ENCODE peak calls at places on chromosomes 12 and 14, in four cellular contexts. P is AG09309, J is lung, L is PC-3. D is an unnamed sample.

GRCh38 chr14:93073833-93074769 is 41.6 kb downstream of the ITPK1 start:
- DNase-seq in P (no peak), J (peak; percentile 54), L (no peak), D (no peak)

GRCh38 chr12:32400114-32400672 is 835 bp downstream of the FGD4 start:
- DNase-seq in P (no peak), J (peak; percentile 31), L (peak; percentile 42), D (no peak)

GRCh38 chr12:77521458-77522115 is 309.1 kb upstream of the NAV3 start:
- DNase-seq in P (peak; percentile 31), J (no peak), L (no peak), D (no peak)

GRCh38 chr14:56650075-56650474 is 70.5 kb downstream of the TMEM260 start:
- DNase-seq in P (no peak), J (no peak), L (no peak), D (no peak)

GRCh38 chr12:13196302-13196921 is at the start of gene EMP1:
- DNase-seq in P (peak; percentile 99), J (peak; percentile 94), L (peak; percentile 98), D (peak; percentile 97)

GRCh38 chr12:75735853-75736252 is 224.4 kb upstream of the KRR1 start:
- DNase-seq in P (no peak), J (no peak), L (peak; percentile 48), D (no peak)

GRCh38 chr14:42550282-42550681 is 943.6 kb downstream of the LRFN5 start:
- DNase-seq in P (no peak), J (no peak), L (no peak), D (no peak)

GRCh38 chr12:581746-582145 is 81.5 kb downstream of the NINJ2 start:
- DNase-seq in P (no peak), J (no peak), L (no peak), D (no peak)

GRCh38 chr12:106724934-106725333 is 49.5 kb upstream of the RIC8B start:
- DNase-seq in P (no peak), J (no peak), L (no peak), D (no peak)

GRCh38 chr12:107515446-107515958 is 170.1 kb upstream of the PWP1 start:
- DNase-seq in P (peak; percentile 68), J (peak; percentile 57), L (peak; percentile 98), D (peak; percentile 82)

GRCh38 chr14:61537567-61538463 is 157.5 kb upstream of the HIF1A start:
- DNase-seq in P (peak; percentile 67), J (peak; percentile 73), L (peak; percentile 100), D (no peak)

GRCh38 chr14:59139324-59139723 is 49.1 kb upstream of the DAAM1 start:
- DNase-seq in P (no peak), J (no peak), L (no peak), D (no peak)

GRCh38 chr14:54343276-54344121 is 53.3 kb upstream of the CDKN3 start:
- DNase-seq in P (no peak), J (no peak), L (peak; percentile 78), D (no peak)

GRCh38 chr12:143964-144649 is 69.8 kb downstream of the SLC6A12 start:
- DNase-seq in P (no peak), J (no peak), L (peak; percentile 18), D (no peak)

GRCh38 chr14:38409081-38409705 is 153.3 kb upstream of the CLEC14A start:
- DNase-seq in P (no peak), J (no peak), L (no peak), D (no peak)

GRCh38 chr14:103296007-103296406 is 38.0 kb upstream of the EIF5 start:
- DNase-seq in P (no peak), J (no peak), L (peak; percentile 91), D (no peak)

GRCh38 chr12:52003591-52003990 is 3.2 kb upstream of the TAMALIN start:
- DNase-seq in P (no peak), J (no peak), L (no peak), D (no peak)

GRCh38 chr12:52005218-52005902 is 1.4 kb upstream of the TAMALIN start:
- DNase-seq in P (no peak), J (no peak), L (no peak), D (no peak)

GRCh38 chr12:52003016-52003550 is 3.7 kb upstream of the TAMALIN start:
- DNase-seq in P (no peak), J (no peak), L (no peak), D (no peak)

GRCh38 chr12:52005903-52006703 is 643 bp upstream of the TAMALIN start:
- DNase-seq in P (no peak), J (peak; percentile 65), L (no peak), D (no peak)

DNA sequence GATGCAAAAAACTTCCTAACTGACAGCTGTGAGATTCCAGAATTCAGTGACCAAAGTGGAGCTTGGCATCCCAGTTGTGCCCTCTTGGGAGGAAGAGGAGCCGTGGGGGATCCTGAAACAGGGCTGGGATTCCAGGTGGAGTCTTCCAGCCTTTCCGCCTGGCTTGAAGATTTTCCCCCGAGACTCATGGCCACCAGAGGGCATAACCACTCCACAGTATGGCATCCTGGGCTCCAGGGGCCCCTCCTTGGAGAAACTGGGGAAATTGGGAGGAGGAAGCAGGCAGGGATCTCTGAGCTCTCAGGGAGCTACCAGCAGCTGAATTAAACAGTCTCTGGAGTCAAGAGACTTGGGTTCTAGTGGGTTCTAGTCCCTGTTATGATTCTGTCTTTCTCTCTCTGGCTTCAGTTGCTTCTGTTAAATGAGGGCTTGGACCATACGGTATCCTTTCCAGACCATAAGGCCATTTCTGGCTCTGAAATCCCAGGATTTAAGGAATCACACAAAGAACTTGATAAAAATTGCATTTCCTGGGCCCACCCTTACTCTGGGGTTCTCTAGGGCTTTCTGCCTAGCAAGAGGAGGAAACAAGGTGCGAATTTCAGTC is 2.6 kb upstream of the TAMALIN start:
- DNase-seq in P (no peak), J (no peak), L (peak; percentile 65), D (no peak)
- TF ChIP-seq CTCF in P (peak; percentile 87), J (peak; percentile 80), L (peak; percentile 78), D (peak; percentile 79)

GRCh38 chr12:6646276-6647082 is 753 bp downstream of the ACRBP start:
- DNase-seq in P (no peak), J (no peak), L (no peak), D (no peak)
- H3K4me3 ChIP-seq in P (no peak overlapping the region), J (peak overlapping the region; percentile 22), L (no peak overlapping the region), D (peak overlapping the region; percentile 37)

GRCh38 chr12:25119020-25119419 is 75.9 kb downstream of the DNAI7 start:
- DNase-seq in P (no peak), J (no peak), L (no peak), D (no peak)
- TF ChIP-seq CTCF in P (no peak), J (no peak), L (peak; percentile 20), D (no peak)

GRCh38 chr14:89701079-89702043 is 253.2 kb downstream of the EFCAB11 start:
- DNase-seq in P (no peak), J (peak; percentile 87), L (peak; percentile 74), D (no peak)
- H3K4me3 ChIP-seq in P (peak overlapping the region; percentile 70), J (peak overlapping the region; percentile 71), L (peak overlapping the region; percentile 74), D (peak overlapping the region; percentile 66)

DNA sequence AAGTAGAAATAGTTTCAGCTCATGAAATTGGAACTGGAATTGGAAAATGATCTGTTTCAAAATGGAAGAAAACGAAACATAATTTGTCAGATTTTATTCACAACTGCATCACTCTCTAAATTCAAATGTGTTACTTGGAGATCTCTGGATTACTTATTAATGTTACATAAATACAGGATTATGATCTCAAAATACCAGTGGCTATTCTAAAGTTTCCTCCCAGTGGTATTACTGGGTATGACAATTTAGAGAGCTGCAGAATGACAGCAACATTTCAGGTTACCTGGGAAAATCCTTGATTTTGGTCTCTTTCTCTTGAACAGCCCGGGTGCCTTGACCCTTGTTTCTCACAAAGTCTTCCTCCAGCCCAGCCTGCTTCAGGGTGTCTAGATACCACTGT is 14.2 kb downstream of the FAM161B start:
- DNase-seq in P (no peak), J (no peak), L (peak; percentile 63), D (no peak)
- TF ChIP-seq CTCF in P (peak; percentile 22), J (no peak), L (peak; percentile 56), D (no peak)

DNA sequence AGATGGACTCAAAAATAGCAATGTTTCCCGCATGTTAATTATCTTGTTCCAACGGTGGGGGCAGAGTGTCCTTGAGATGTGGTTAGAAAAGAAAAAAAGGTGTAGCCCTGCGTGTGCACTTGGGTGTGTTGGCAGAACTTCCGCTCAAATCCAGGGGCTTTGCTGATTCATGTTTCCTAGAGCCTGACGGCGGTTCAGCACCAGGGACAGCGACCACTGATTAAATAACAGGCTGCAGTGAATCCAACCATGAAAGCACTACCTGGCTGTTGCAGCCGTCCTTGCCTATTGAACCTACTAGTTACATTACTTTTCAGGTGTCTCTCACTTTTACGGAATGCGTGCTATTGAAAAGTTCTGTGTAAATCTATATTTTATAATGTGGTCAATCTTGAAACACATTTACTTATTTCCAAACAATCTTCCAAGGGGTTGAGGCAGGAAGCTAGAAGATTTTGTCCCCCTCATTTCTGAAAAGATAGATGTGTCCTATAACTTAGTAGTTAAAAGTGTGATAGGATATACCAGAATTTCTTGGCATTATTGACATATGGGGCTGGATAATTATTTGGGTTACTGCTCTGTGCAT is 80.0 kb downstream of the SRRM4 start:
- DNase-seq in P (no peak), J (peak; percentile 45), L (peak; percentile 65), D (no peak)
- H3K4me3 ChIP-seq in P (no peak overlapping the region), J (no peak overlapping the region), L (no peak overlapping the region), D (no peak overlapping the region)

GRCh38 chr12:2641761-2642160 is 153.0 kb upstream of the FKBP4 start:
- DNase-seq in P (no peak), J (no peak), L (no peak), D (no peak)

GRCh38 chr12:2642176-2642892 is 152.4 kb upstream of the FKBP4 start:
- DNase-seq in P (no peak), J (no peak), L (no peak), D (no peak)

GRCh38 chr12:2640709-2641108 is 154.1 kb upstream of the FKBP4 start:
- DNase-seq in P (peak; percentile 91), J (peak; percentile 45), L (peak; percentile 81), D (peak; percentile 91)

GRCh38 chr12:2640281-2640680 is 154.5 kb upstream of the FKBP4 start:
- DNase-seq in P (peak; percentile 45), J (no peak), L (no peak), D (no peak)

GRCh38 chr12:2641209-2641608 is 153.6 kb upstream of the FKBP4 start:
- DNase-seq in P (no peak), J (no peak), L (peak; percentile 10), D (no peak)
- TF ChIP-seq CTCF in P (peak; percentile 52), J (no peak), L (peak; percentile 44), D (peak; percentile 17)

GRCh38 chr14:75980856-75981255 is 939 bp downstream of the TGFB3 start:
- DNase-seq in P (no peak), J (no peak), L (peak; percentile 36), D (no peak)
- H3K4me3 ChIP-seq in P (peak overlapping the region; percentile 45), J (peak overlapping the region; percentile 30), L (peak overlapping the region; percentile 96), D (peak overlapping the region; percentile 12)